ENCODE peak calls at places on chromosomes 6 and 20, in four cellular contexts. E is spleen; T is left lung; P is CD8-positive, alpha-beta T cell. B is an unnamed sample.

GRCh38 chr6:166760288-166760687 is 133.2 kb upstream of the RPS6KA2 start:
- DNase-seq in E (no peak), P (peak), T (no peak), B (no peak)

GRCh38 chr6:166395778-166396177 is 13.0 kb upstream of the MPC1 start:
- DNase-seq in T (no peak), E (no peak), P (no peak), B (no peak)

GRCh38 chr20:63533871-63534393 is 3.2 kb downstream of the PTK6 start:
- DNase-seq in T (no peak), E (peak), P (no peak), B (peak)

GRCh38 chr20:57048027-57048869 is 218.2 kb downstream of the BMP7 start:
- DNase-seq in E (no peak), P (no peak), T (no peak), B (no peak)

GRCh38 chr20:46333136-46333991 is 25.1 kb upstream of the CDH22 start:
- DNase-seq in E (no peak), P (no peak), T (no peak), B (no peak)

GRCh38 chr6:149278996-149279395 is 38.5 kb upstream of the TAB2 start:
- DNase-seq in T (no peak), P (no peak), E (no peak), B (no peak)

GRCh38 chr20:48603116-48603818 is 224.5 kb downstream of the PREX1 start:
- DNase-seq in P (no peak), E (peak), T (no peak), B (peak)

GRCh38 chr6:165799736-165800135 is 136.7 kb upstream of the PDE10A start:
- DNase-seq in T (no peak), P (no peak), E (no peak), B (no peak)

GRCh38 chr6:168206681-168207274 is 112.8 kb downstream of the DACT2 start:
- DNase-seq in P (no peak), T (no peak), E (no peak), B (peak)

GRCh38 chr6:33014841-33015634 is 5.6 kb upstream of the HLA-DOA start:
- DNase-seq in P (peak), T (no peak), E (no peak), B (no peak)

GRCh38 chr6:148491638-148492210 is 149.1 kb downstream of the SASH1 start:
- DNase-seq in E (no peak), T (no peak), P (no peak), B (no peak)

GRCh38 chr20:24013953-24014352 is 25.4 kb upstream of the GGTLC1 start:
- DNase-seq in E (no peak), P (no peak), T (no peak), B (no peak)

GRCh38 chr20:36367907-36368306 is 61.8 kb downstream of the DLGAP4 start:
- DNase-seq in P (no peak), E (no peak), T (no peak), B (no peak)

GRCh38 chr6:83068628-83069027 is 1.2 kb downstream of the DOP1A start:
- DNase-seq in E (no peak), P (no peak), T (no peak), B (no peak)

DNA sequence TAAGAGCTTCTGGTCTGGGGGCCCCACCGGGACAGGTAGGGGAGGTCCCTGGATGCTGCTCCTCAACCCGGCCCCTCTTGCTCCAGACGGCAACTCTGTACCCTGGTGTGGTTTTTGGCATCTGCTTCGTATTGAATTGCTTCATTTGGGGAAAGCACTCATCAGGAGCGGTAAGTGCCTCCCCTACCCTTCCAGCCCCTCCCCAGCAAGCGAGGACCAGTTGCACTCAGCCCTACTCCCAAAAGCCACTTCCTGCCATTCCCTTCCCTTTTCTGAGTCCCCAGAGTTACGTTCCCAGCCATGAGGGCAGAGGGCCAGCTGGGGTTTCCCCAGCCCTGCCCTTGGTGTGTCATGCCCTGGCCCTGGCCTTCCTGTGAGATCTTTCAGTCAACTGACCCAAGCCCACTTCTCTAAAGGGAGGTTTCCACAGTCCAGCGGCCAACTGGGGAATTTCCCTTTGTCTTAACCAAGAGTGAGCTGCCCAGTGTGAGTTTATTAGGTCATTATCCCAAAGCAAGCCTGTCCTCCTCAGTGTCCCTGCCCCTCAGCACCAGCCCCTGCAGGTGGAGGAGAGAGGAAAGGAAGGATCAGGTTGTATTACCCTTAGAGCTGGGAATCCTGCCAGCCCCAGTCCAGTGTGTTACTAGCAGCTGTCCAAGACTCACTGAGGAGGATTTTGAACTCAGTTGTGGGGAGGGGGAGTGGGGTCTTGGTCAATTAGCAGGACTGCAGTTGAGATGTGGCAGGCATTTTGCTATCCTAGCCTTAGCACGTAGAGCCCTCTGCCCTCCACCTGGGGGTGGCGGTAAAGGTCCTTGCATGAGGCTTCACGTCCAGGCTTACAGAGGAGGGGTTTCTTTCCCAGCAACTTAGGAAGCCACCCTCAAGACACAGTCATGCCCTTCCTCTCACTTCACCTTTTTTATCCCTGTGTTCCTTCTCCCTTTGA is 45.8 kb downstream of the TM9SF4 start:
- DNase-seq in T (peak), P (peak), E (peak), B (peak)
- H3K27ac ChIP-seq in T (peak), P (no peak), E (peak), B (peak)

GRCh38 chr20:32807706-32808105 is 12.0 kb upstream of the MAPRE1 start:
- DNase-seq in P (no peak), T (no peak), E (no peak), B (no peak)

GRCh38 chr20:32810941-32811340 is 8.8 kb upstream of the MAPRE1 start:
- DNase-seq in P (no peak), T (no peak), E (no peak), B (no peak)

GRCh38 chr20:32809907-32810306 is 9.8 kb upstream of the MAPRE1 start:
- DNase-seq in E (no peak), T (no peak), P (no peak), B (no peak)

GRCh38 chr20:32806356-32806755 is 13.4 kb upstream of the MAPRE1 start:
- DNase-seq in T (no peak), P (no peak), E (no peak), B (no peak)

GRCh38 chr20:32808438-32808837 is 11.3 kb upstream of the MAPRE1 start:
- DNase-seq in E (no peak), T (no peak), P (no peak), B (no peak)
- H3K27ac ChIP-seq in E (no peak), T (no peak), P (no peak), B (no peak)

DNA sequence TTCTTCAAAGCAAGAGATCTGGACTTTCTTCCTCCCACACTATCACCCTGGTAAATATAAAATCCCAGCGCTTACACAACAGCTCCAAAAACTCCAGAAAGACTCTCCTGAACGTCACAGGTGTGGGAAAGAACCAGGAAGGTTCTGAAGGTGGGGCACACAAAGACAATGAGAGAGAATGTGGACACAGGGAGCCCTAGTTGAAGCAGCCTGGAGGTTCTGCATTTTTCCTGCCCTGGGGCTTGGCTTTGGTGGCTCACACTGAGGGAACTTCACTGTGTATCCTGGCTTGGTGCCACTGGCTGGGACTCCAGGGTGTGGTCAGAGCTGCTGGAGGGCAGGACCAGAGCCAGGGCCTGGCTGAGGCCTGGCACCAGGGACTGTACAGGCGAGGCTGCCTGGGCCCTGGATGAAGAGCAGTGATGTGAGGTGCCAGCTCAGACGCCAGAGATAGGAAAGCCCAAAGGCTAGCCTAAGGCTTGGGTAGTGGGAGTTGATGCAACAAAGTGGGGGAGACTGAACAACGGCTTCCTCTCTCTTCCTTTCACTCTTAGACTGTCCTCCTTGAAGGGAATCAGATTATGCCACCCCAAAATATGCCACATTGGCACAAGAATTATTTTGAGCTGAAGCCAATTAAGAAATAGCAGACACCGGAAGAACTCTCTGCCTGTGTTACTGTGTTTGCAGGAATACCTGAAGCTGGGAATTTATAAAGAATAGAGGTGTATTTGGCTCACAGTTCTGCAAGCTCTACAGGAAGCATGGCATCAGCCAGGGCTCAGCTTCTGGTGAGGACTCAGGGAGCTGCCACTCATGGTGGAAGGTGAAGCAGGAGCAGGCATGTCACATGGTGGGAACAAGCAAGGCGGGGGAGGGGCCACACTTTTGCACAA is 46.4 kb downstream of the PCNA start:
- DNase-seq in E (peak), P (no peak), T (peak), B (peak)
- H3K27ac ChIP-seq in E (peak), P (no peak), T (peak), B (no peak)

GRCh38 chr6:44859901-44860410 is 468.2 kb upstream of the RUNX2 start:
- DNase-seq in E (no peak), P (no peak), T (no peak), B (no peak)

GRCh38 chr6:44854712-44855111 is 467.2 kb downstream of the CDC5L start:
- DNase-seq in T (no peak), P (no peak), E (no peak), B (no peak)

GRCh38 chr6:44856495-44856878 is 469.0 kb downstream of the CDC5L start:
- DNase-seq in E (no peak), P (no peak), T (no peak), B (no peak)

GRCh38 chr6:44855562-44856494 is 468.3 kb downstream of the CDC5L start:
- DNase-seq in P (no peak), E (no peak), T (no peak), B (no peak)

GRCh38 chr6:44858998-44859397 is 469.1 kb upstream of the RUNX2 start:
- DNase-seq in P (no peak), E (no peak), T (no peak), B (no peak)
- H3K27ac ChIP-seq in P (no peak), E (no peak), T (no peak), B (no peak)

GRCh38 chr6:116564921-116565872 is 6.1 kb upstream of the RWDD1 start:
- DNase-seq in T (no peak), E (peak), P (peak), B (peak)
- H3K27ac ChIP-seq in T (no peak), E (no peak), P (no peak), B (no peak)

DNA sequence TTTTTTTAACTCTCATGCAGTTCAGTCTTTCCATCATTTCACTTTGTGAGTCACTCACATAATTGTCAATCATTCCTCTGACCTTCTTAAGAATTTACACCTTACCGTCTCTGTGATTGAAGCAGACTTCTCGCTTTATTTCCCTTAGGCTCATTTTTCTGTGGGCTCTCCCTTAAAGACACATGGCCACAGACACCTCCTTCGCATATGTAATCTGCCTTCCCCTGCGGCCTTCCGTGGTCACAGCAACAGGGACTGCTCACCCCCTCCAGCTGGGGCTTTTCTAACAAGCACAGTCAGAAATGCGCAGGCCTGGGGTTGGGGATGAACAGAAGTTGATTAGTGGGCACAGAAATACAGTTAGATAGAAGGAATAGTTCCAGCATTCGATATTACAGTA is 23.0 kb upstream of the VAPB start:
- DNase-seq in P (no peak), T (no peak), E (no peak), B (no peak)
- H3K27ac ChIP-seq in P (no peak), T (no peak), E (no peak), B (no peak)

DNA sequence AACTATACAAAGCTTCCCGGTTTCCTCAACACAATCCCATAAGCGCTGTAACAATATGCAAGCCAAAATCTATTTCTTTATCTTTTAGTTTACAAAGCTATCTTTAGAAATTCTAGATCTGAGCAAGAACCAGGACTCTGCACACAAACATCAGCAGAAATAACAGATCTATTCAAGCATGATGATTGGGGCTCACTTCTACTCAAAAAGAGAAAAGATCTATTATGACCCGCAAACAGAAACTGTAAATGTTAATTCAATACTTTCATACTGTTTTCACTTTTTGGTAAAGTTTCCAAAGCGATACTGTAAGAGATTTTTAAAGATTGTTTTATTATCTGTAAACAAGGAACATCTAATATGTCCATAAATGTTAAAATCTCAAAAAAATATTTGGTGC is 86.6 kb downstream of the SESN1 start:
- DNase-seq in E (no peak), T (no peak), P (no peak), B (no peak)
- H3K27ac ChIP-seq in E (peak), T (peak), P (no peak), B (no peak)

GRCh38 chr6:3206339-3207015 is 21.0 kb downstream of the TUBB2B start:
- DNase-seq in T (no peak), E (no peak), P (no peak), B (no peak)

GRCh38 chr6:3202999-3203696 is 24.3 kb downstream of the TUBB2B start:
- DNase-seq in E (no peak), T (no peak), P (no peak), B (no peak)

GRCh38 chr6:3208096-3208774 is 19.2 kb downstream of the TUBB2B start:
- DNase-seq in T (no peak), E (no peak), P (no peak), B (no peak)

GRCh38 chr6:3204921-3205320 is 22.5 kb downstream of the TUBB2B start:
- DNase-seq in T (no peak), E (no peak), P (no peak), B (no peak)

DNA sequence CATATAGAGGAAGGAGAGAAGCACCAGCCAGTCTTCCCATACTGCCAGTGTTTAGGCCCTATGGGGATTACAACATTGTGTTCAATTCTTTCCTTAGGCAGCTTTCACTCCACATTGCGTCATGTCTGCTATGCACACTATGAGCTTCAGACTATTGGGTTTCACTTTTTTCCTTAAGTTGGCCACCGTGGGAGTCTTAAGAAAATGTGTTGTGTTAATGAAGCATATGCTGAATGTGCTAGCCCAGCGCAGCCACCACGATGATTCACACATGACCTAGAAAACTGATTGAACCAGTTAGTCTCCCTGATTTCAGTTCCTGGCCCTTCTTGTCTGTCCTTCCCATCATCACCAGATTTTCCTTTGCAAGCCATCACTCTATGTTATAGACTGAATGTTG is 21.5 kb downstream of the TUBB2B start:
- DNase-seq in T (no peak), P (no peak), E (no peak), B (no peak)
- H3K27ac ChIP-seq in T (no peak), P (no peak), E (no peak), B (no peak)

GRCh38 chr6:70714716-70715257 is 47.1 kb downstream of the SMAP1 start:
- DNase-seq in P (no peak), E (no peak), T (no peak), B (no peak)

DNA sequence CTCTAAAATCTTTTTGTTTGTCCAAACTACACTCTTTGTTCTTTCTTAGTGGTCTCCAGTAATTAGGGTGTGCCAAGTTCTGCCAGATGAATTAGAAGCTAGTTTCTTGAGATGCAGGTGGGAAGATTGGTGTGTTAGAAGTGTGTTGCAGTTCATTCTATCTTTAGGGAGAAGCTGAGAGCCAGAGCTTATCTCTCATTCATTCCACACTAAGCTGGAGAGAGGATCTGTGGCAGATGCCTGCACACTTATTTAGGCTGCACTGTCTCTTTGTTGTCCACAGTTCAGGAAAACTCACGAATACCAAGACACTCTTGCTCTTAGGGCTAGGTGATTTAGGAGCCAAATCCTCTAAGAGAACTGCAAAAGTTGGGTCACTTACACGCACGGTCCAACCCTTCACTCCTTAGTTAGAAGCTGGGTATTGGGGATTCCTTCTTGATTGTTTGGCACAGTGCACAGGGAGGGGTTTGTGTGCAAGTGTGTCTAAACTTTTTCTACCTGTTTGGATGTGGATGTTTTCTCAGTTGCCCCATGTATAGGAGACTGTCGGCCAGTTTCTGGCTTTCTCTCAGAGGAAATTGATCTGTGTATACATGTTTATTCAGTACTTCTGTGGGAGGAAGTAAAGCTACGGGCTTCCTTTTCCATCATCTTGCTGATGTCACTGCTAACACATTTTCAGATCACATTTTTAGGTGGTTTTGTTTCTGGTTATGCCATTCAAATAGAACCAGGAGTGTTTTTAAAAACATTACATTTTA is 49.5 kb downstream of the SMAP1 start:
- DNase-seq in P (no peak), T (no peak), E (no peak), B (no peak)
- H3K27ac ChIP-seq in P (no peak), T (no peak), E (no peak), B (no peak)

GRCh38 chr6:71346034-71346680 is 57.5 kb downstream of the OGFRL1 start:
- DNase-seq in T (no peak), E (no peak), P (no peak), B (no peak)
- H3K27ac ChIP-seq in T (no peak), E (no peak), P (no peak), B (no peak)

B was measured in kidney.